ENCODE peak calls at places on chromosomes 16 and 17, in seven cellular contexts. One of them, this sample, is unnamed.

GRCh38 chr17:79019631-79020584 is 4.1 kb upstream of the C1QTNF1 start:
- DNase-seq in astrocyte of the spinal cord: peak
- DNase-seq in A549: peak
- DNase-seq in AG10803: peak
- DNase-seq in WTC11: no peak
- DNase-seq in HFF-Myc: no peak
- DNase-seq in tibial nerve: peak
- DNase-seq in this sample: peak

GRCh38 chr16:4801051-4801961 is 1.1 kb downstream of the ROGDI start:
- DNase-seq in astrocyte of the spinal cord: no peak
- DNase-seq in tibial nerve: no peak
- DNase-seq in HFF-Myc: no peak
- DNase-seq in A549: no peak
- DNase-seq in AG10803: no peak
- DNase-seq in WTC11: no peak
- DNase-seq in this sample: no peak

GRCh38 chr16:4433228-4433627 is 7.6 kb downstream of the DNAJA3 start:
- DNase-seq in A549: no peak
- DNase-seq in AG10803: no peak
- DNase-seq in astrocyte of the spinal cord: no peak
- DNase-seq in HFF-Myc: no peak
- DNase-seq in tibial nerve: no peak
- DNase-seq in WTC11: no peak
- DNase-seq in this sample: no peak

GRCh38 chr17:48878920-48879898 is 13.4 kb upstream of the ATP5MC1 start:
- DNase-seq in WTC11: peak
- DNase-seq in A549: peak
- DNase-seq in astrocyte of the spinal cord: peak
- DNase-seq in tibial nerve: no peak
- DNase-seq in AG10803: peak
- DNase-seq in HFF-Myc: peak
- DNase-seq in this sample: peak

GRCh38 chr17:82687375-82687861 is 11.1 kb downstream of the RAB40B start:
- DNase-seq in tibial nerve: no peak
- DNase-seq in WTC11: no peak
- DNase-seq in astrocyte of the spinal cord: no peak
- DNase-seq in HFF-Myc: no peak
- DNase-seq in AG10803: no peak
- DNase-seq in A549: peak
- DNase-seq in this sample: peak

GRCh38 chr17:73007447-73007846 is 85.0 kb downstream of the SLC39A11 start:
- DNase-seq in AG10803: peak
- DNase-seq in astrocyte of the spinal cord: no peak
- DNase-seq in A549: no peak
- DNase-seq in WTC11: no peak
- DNase-seq in tibial nerve: no peak
- DNase-seq in HFF-Myc: no peak
- DNase-seq in this sample: peak

GRCh38 chr17:2598166-2598565 is 4.7 kb downstream of the PAFAH1B1 start:
- DNase-seq in A549: no peak
- DNase-seq in WTC11: no peak
- DNase-seq in tibial nerve: no peak
- DNase-seq in AG10803: peak
- DNase-seq in astrocyte of the spinal cord: peak
- DNase-seq in HFF-Myc: no peak
- DNase-seq in this sample: peak

GRCh38 chr16:85187447-85187846 is 75.2 kb upstream of the CIBAR2 start:
- DNase-seq in HFF-Myc: no peak
- DNase-seq in AG10803: no peak
- DNase-seq in WTC11: peak
- DNase-seq in A549: no peak
- DNase-seq in astrocyte of the spinal cord: no peak
- DNase-seq in tibial nerve: no peak
- DNase-seq in this sample: no peak

GRCh38 chr17:33291248-33292183 is 1.6 kb downstream of the ASIC2 start:
- DNase-seq in tibial nerve: no peak
- DNase-seq in WTC11: peak
- DNase-seq in AG10803: peak
- DNase-seq in astrocyte of the spinal cord: peak
- DNase-seq in A549: peak
- DNase-seq in HFF-Myc: no peak
- DNase-seq in this sample: peak

GRCh38 chr16:73197598-73197997 is 149.7 kb upstream of the ZFHX3 start:
- DNase-seq in tibial nerve: no peak
- DNase-seq in astrocyte of the spinal cord: no peak
- DNase-seq in A549: no peak
- DNase-seq in AG10803: no peak
- DNase-seq in WTC11: no peak
- DNase-seq in HFF-Myc: no peak
- DNase-seq in this sample: no peak

GRCh38 chr17:43849116-43849515 is 2.1 kb downstream of the CD300LG start:
- DNase-seq in AG10803: no peak
- DNase-seq in tibial nerve: no peak
- DNase-seq in WTC11: no peak
- DNase-seq in astrocyte of the spinal cord: no peak
- DNase-seq in HFF-Myc: no peak
- DNase-seq in A549: no peak
- DNase-seq in this sample: no peak

GRCh38 chr17:31068291-31068690 is 26.5 kb upstream of the NF1 start:
- DNase-seq in WTC11: peak
- DNase-seq in HFF-Myc: no peak
- DNase-seq in astrocyte of the spinal cord: no peak
- DNase-seq in AG10803: peak
- DNase-seq in tibial nerve: no peak
- DNase-seq in A549: peak
- DNase-seq in this sample: peak

GRCh38 chr16:87780385-87780989 is 14.7 kb upstream of the KLHDC4 start:
- DNase-seq in astrocyte of the spinal cord: no peak
- DNase-seq in AG10803: peak
- DNase-seq in A549: no peak
- DNase-seq in WTC11: no peak
- DNase-seq in HFF-Myc: no peak
- DNase-seq in tibial nerve: no peak
- DNase-seq in this sample: peak

GRCh38 chr16:30924086-30924714 is 828 bp downstream of the FBXL19 start:
- DNase-seq in WTC11: peak
- DNase-seq in tibial nerve: no peak
- DNase-seq in astrocyte of the spinal cord: no peak
- DNase-seq in AG10803: no peak
- DNase-seq in A549: no peak
- DNase-seq in HFF-Myc: no peak
- DNase-seq in this sample: no peak

GRCh38 chr17:35241520-35241919 is 1.4 kb upstream of the SLFN5 start:
- DNase-seq in WTC11: no peak
- DNase-seq in A549: no peak
- DNase-seq in tibial nerve: no peak
- DNase-seq in astrocyte of the spinal cord: no peak
- DNase-seq in HFF-Myc: no peak
- DNase-seq in AG10803: no peak
- DNase-seq in this sample: no peak

GRCh38 chr16:89289428-89290395 is 72.2 kb downstream of the ZNF778 start:
- DNase-seq in AG10803: peak
- DNase-seq in A549: peak
- DNase-seq in astrocyte of the spinal cord: peak
- DNase-seq in tibial nerve: peak
- DNase-seq in HFF-Myc: peak
- DNase-seq in WTC11: peak
- DNase-seq in this sample: peak

GRCh38 chr17:9473716-9474115 is 101.9 kb downstream of the STX8 start:
- DNase-seq in HFF-Myc: no peak
- DNase-seq in tibial nerve: no peak
- DNase-seq in AG10803: peak
- DNase-seq in WTC11: no peak
- DNase-seq in A549: peak
- DNase-seq in astrocyte of the spinal cord: peak
- DNase-seq in this sample: no peak

GRCh38 chr17:61235001-61235820 is 164.4 kb upstream of the TBX2 start:
- DNase-seq in A549: no peak
- DNase-seq in astrocyte of the spinal cord: no peak
- DNase-seq in WTC11: no peak
- DNase-seq in HFF-Myc: no peak
- DNase-seq in tibial nerve: no peak
- DNase-seq in AG10803: no peak
- DNase-seq in this sample: no peak

DNA sequence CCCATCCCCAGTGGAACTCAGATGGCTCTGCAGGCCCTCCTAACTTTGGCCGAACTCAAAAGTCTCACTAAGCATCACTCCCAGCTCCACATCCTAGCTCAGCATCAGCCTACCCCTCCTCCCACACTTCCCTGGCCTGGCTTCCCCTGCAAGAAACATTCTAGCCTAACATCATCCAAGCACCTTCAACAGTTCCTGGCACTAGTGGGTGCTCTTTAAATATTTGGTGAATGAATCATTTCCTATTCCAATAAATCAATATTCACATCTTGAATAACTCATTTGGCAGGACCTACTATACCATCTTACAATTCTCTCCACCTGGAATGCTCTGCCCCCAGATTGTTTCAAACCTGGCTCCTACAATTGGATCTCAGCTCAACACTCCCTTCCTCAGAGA is 11.0 kb upstream of the BBS2 start:
- DNase-seq in WTC11: no peak
- DNase-seq in HFF-Myc: no peak
- DNase-seq in tibial nerve: no peak
- DNase-seq in AG10803: peak
- DNase-seq in A549: no peak
- DNase-seq in astrocyte of the spinal cord: no peak
- DNase-seq in this sample: no peak
- TF ChIP-seq CTCF in WTC11: no peak
- TF ChIP-seq CTCF in HFF-Myc: no peak
- TF ChIP-seq CTCF in tibial nerve: no peak
- TF ChIP-seq CTCF in AG10803: no peak
- TF ChIP-seq CTCF in A549: no peak
- TF ChIP-seq CTCF in astrocyte of the spinal cord: no peak
- TF ChIP-seq CTCF in this sample: no peak

GRCh38 chr17:42051645-42052044 is 1.2 kb upstream of the C17orf113 start:
- DNase-seq in HFF-Myc: no peak
- DNase-seq in AG10803: no peak
- DNase-seq in WTC11: no peak
- DNase-seq in astrocyte of the spinal cord: no peak
- DNase-seq in A549: no peak
- DNase-seq in tibial nerve: no peak
- DNase-seq in this sample: no peak

GRCh38 chr17:42049834-42050359 is 504 bp downstream of the C17orf113 start:
- DNase-seq in HFF-Myc: no peak
- DNase-seq in astrocyte of the spinal cord: no peak
- DNase-seq in tibial nerve: no peak
- DNase-seq in WTC11: no peak
- DNase-seq in A549: no peak
- DNase-seq in AG10803: no peak
- DNase-seq in this sample: no peak

GRCh38 chr17:42052478-42052877 is 2.1 kb upstream of the C17orf113 start:
- DNase-seq in WTC11: no peak
- DNase-seq in AG10803: no peak
- DNase-seq in A549: no peak
- DNase-seq in HFF-Myc: no peak
- DNase-seq in astrocyte of the spinal cord: no peak
- DNase-seq in tibial nerve: no peak
- DNase-seq in this sample: no peak

GRCh38 chr17:42051013-42051400 is 606 bp upstream of the C17orf113 start:
- DNase-seq in WTC11: no peak
- DNase-seq in AG10803: no peak
- DNase-seq in tibial nerve: no peak
- DNase-seq in A549: no peak
- DNase-seq in HFF-Myc: no peak
- DNase-seq in astrocyte of the spinal cord: no peak
- DNase-seq in this sample: no peak

GRCh38 chr17:42050360-42051012 is at the start of gene C17orf113:
- DNase-seq in A549: peak
- DNase-seq in HFF-Myc: no peak
- DNase-seq in astrocyte of the spinal cord: no peak
- DNase-seq in AG10803: peak
- DNase-seq in WTC11: peak
- DNase-seq in tibial nerve: no peak
- DNase-seq in this sample: no peak
- TF ChIP-seq CTCF in A549: peak
- TF ChIP-seq CTCF in HFF-Myc: no peak
- TF ChIP-seq CTCF in astrocyte of the spinal cord: peak
- TF ChIP-seq CTCF in AG10803: no peak
- TF ChIP-seq CTCF in WTC11: no peak
- TF ChIP-seq CTCF in tibial nerve: peak
- TF ChIP-seq CTCF in this sample: peak

DNA sequence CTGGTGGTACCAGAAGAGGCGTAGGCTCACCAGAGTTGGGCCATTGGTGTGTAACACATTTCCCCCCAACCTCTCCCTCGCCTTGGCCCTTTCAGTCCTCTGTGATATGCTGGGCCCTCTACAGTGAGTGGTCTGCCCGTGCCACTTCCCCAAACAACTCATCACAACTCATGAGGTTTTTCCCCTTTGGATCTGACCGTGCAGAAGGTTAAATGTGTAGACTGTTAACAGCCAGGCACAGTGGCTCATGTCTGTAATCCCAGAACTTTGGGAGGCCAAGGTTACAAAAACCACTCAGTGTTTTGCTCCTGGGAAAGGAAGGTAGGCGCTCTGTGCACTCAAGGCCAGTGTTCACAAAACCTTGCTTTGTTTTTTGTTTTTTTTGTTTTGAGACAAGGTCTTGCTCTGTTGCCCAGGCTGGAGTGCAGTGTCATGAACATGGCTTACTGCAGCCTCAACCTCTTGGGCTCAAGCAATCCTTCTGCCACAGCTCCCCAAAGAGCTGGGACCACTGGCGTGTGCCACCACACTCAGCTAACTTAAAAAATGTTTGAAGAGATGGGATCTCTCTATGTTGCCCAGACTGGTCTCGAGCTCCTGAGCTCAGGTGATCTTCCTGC is 11.3 kb upstream of the CYB5B start:
- DNase-seq in tibial nerve: no peak
- DNase-seq in A549: no peak
- DNase-seq in AG10803: no peak
- DNase-seq in WTC11: no peak
- DNase-seq in HFF-Myc: no peak
- DNase-seq in astrocyte of the spinal cord: no peak
- DNase-seq in this sample: no peak
- TF ChIP-seq CTCF in tibial nerve: no peak
- TF ChIP-seq CTCF in A549: no peak
- TF ChIP-seq CTCF in AG10803: no peak
- TF ChIP-seq CTCF in WTC11: no peak
- TF ChIP-seq CTCF in HFF-Myc: no peak
- TF ChIP-seq CTCF in astrocyte of the spinal cord: no peak
- TF ChIP-seq CTCF in this sample: no peak

DNA sequence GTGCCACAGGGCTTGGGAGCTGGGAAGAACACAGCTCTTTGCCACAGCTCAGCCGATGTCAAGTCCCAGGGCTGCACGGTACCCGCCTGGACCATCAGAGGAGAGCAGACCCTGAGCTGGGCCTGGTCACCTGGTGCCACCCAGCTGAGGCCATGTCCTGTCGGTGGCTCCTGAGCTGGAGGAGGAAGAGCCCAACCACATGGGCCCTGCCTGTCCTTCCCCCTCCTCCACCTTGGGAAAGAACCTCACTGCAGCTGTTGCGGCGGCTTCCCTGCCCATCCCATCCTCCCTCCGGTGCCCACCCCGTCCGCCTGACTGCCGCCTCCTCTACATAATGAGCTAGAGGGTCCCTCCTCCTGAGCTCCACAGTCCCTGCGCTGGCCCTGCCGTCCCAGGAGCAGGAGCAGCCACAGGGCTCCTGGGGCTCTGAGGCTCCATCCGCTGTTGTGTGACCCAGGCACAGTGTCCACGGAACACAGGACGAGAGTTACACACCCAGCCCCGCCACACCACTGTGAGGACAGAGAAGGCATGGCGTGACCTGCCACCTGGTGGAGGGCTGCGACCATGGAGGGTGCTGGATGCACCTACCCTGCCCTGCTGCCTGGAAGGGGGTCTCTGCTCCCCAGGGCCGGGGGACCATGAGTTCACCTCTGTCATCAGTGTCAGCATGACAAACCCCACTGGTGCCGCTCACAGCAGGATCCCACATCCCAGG is 21.4 kb upstream of the CHMP6 start:
- DNase-seq in astrocyte of the spinal cord: no peak
- DNase-seq in HFF-Myc: no peak
- DNase-seq in WTC11: peak
- DNase-seq in tibial nerve: no peak
- DNase-seq in A549: peak
- DNase-seq in AG10803: peak
- DNase-seq in this sample: peak
- TF ChIP-seq CTCF in astrocyte of the spinal cord: peak
- TF ChIP-seq CTCF in HFF-Myc: peak
- TF ChIP-seq CTCF in WTC11: no peak
- TF ChIP-seq CTCF in tibial nerve: peak
- TF ChIP-seq CTCF in A549: peak
- TF ChIP-seq CTCF in AG10803: peak
- TF ChIP-seq CTCF in this sample: peak

This sample was measured in fibroblast of villous mesenchyme.